ENCODE peak calls at places on chromosomes 4 and X, in seven cellular contexts. T is ACHN; W is RPMI8226; D is EH; K is amniotic stem cell; S is NAMALWA; Q is stimulated activated CD4-positive, alpha-beta T cell treated with anti-CD3 and anti-CD28 coated beads, Interleukin-4, amount 100 ng/mL, for 48 hours. F is an unnamed sample.

GRCh38 chr4:76640252-76640925 is 205.4 kb downstream of the SHROOM3 start:
- DNase-seq in K (no peak), D (no peak), T (no peak), Q (no peak), S (no peak), W (no peak), F (no peak)

GRCh38 chrX:155216940-155217450 is 735 bp downstream of the VBP1 start:
- DNase-seq in W (peak), S (no peak), K (no peak), D (no peak), Q (no peak), T (peak), F (no peak)

GRCh38 chr4:183638436-183638835 is 20.5 kb downstream of the RWDD4 start:
- DNase-seq in K (peak), D (peak), T (no peak), Q (no peak), W (no peak), S (no peak), F (no peak)

GRCh38 chr4:104677122-104677521 is 182.4 kb upstream of the CXXC4 start:
- DNase-seq in S (no peak), D (no peak), T (no peak), W (peak), K (no peak), Q (no peak), F (no peak)

GRCh38 chr4:144583658-144584057 is 62.3 kb upstream of the HHIP start:
- DNase-seq in W (no peak), D (peak), Q (no peak), T (peak), K (no peak), S (no peak), F (no peak)

GRCh38 chr4:81577392-81577791 is 105.7 kb upstream of the RASGEF1B start:
- DNase-seq in Q (no peak), K (no peak), T (no peak), W (no peak), D (no peak), S (no peak), F (no peak)

GRCh38 chrX:103310592-103311400 is at the start of gene BEX2:
- DNase-seq in W (peak), D (peak), T (peak), Q (peak), K (no peak), S (no peak), F (no peak)

GRCh38 chr4:6420036-6420435 is 52.4 kb downstream of the PPP2R2C start:
- DNase-seq in W (no peak), S (no peak), D (no peak), T (no peak), Q (no peak), K (no peak), F (no peak)

GRCh38 chr4:102780476-102781144 is 19.8 kb upstream of the MANBA start:
- DNase-seq in D (no peak), Q (no peak), T (no peak), S (no peak), W (peak), K (no peak), F (no peak)

GRCh38 chr4:85929926-85930325 is 429.9 kb downstream of the MAPK10 start:
- DNase-seq in Q (no peak), W (peak), K (no peak), S (no peak), T (peak), D (no peak), F (no peak)

GRCh38 chr4:119479180-119479814 is 149.3 kb downstream of the PDE5A start:
- DNase-seq in T (no peak), W (no peak), Q (no peak), S (no peak), K (no peak), D (no peak), F (no peak)

GRCh38 chr4:150136481-150136880 is 58.2 kb downstream of the DCLK2 start:
- DNase-seq in W (no peak), K (no peak), S (no peak), D (peak), Q (no peak), T (no peak), F (no peak)

GRCh38 chr4:103002551-103002950 is 17.0 kb downstream of the SLC9B1 start:
- DNase-seq in T (no peak), Q (no peak), W (no peak), S (no peak), K (no peak), D (peak), F (no peak)

GRCh38 chrX:133482345-133483041 is 67.2 kb upstream of the GPC4 start:
- DNase-seq in S (no peak), K (no peak), D (no peak), T (no peak), W (no peak), Q (no peak), F (no peak)

GRCh38 chr4:8120518-8120917 is 38.1 kb downstream of the ABLIM2 start:
- DNase-seq in T (no peak), S (no peak), D (no peak), Q (no peak), W (no peak), K (no peak), F (no peak)

GRCh38 chrX:20352504-20352903 is 85.8 kb upstream of the RPS6KA3 start:
- DNase-seq in T (no peak), S (no peak), K (no peak), W (no peak), D (no peak), Q (no peak), F (no peak)